ENCODE peak calls at places on chromosomes 11 and 22, in ten cellular contexts. One of them, this sample, is unnamed.

GRCh38 chr22:40224702-40225101 is 47.0 kb downstream of the TNRC6B start:
- DNase-seq in glutamatergic neuron: no peak
- DNase-seq in HS-5: no peak
- DNase-seq in KBM-7: no peak
- DNase-seq in NCI-H1105 treated with DMSO at 0.1 percent for 48 hours: no peak
- DNase-seq in H9: no peak
- DNase-seq in stimulated activated CD4-positive, alpha-beta T cell treated with anti-CD3 and anti-CD28 coated beads, Interleukin-15, amount 100 ng/mL, for 24 hours: peak; percentile 59
- DNase-seq in lower leg skin: no peak
- DNase-seq in K562: no peak
- DNase-seq in NK-92 treated with Interleukin-12 subunit alpha and Interleukin-12 subunit beta, amount 100 ng/mL, for 24 hours: no peak
- DNase-seq in this sample: no peak

GRCh38 chr11:130008326-130008725 is 5.7 kb upstream of the PRDM10 start:
- DNase-seq in glutamatergic neuron: no peak
- DNase-seq in HS-5: no peak
- DNase-seq in KBM-7: no peak
- DNase-seq in NCI-H1105 treated with DMSO at 0.1 percent for 48 hours: no peak
- DNase-seq in H9: no peak
- DNase-seq in stimulated activated CD4-positive, alpha-beta T cell treated with anti-CD3 and anti-CD28 coated beads, Interleukin-15, amount 100 ng/mL, for 24 hours: no peak
- DNase-seq in lower leg skin: no peak
- DNase-seq in K562: no peak
- DNase-seq in NK-92 treated with Interleukin-12 subunit alpha and Interleukin-12 subunit beta, amount 100 ng/mL, for 24 hours: no peak
- DNase-seq in this sample: no peak

GRCh38 chr11:102338479-102339010 is 8.5 kb upstream of the BIRC2 start:
- DNase-seq in glutamatergic neuron: no peak
- DNase-seq in HS-5: no peak
- DNase-seq in KBM-7: no peak
- DNase-seq in NCI-H1105 treated with DMSO at 0.1 percent for 48 hours: no peak
- DNase-seq in H9: no peak
- DNase-seq in stimulated activated CD4-positive, alpha-beta T cell treated with anti-CD3 and anti-CD28 coated beads, Interleukin-15, amount 100 ng/mL, for 24 hours: no peak
- DNase-seq in lower leg skin: no peak
- DNase-seq in K562: no peak
- DNase-seq in NK-92 treated with Interleukin-12 subunit alpha and Interleukin-12 subunit beta, amount 100 ng/mL, for 24 hours: no peak
- DNase-seq in this sample: no peak

GRCh38 chr11:76466666-76467065 is 21.8 kb downstream of the EMSY start:
- DNase-seq in glutamatergic neuron: no peak
- DNase-seq in HS-5: no peak
- DNase-seq in KBM-7: no peak
- DNase-seq in NCI-H1105 treated with DMSO at 0.1 percent for 48 hours: no peak
- DNase-seq in H9: no peak
- DNase-seq in stimulated activated CD4-positive, alpha-beta T cell treated with anti-CD3 and anti-CD28 coated beads, Interleukin-15, amount 100 ng/mL, for 24 hours: no peak
- DNase-seq in lower leg skin: no peak
- DNase-seq in K562: no peak
- DNase-seq in NK-92 treated with Interleukin-12 subunit alpha and Interleukin-12 subunit beta, amount 100 ng/mL, for 24 hours: no peak
- DNase-seq in this sample: no peak

GRCh38 chr11:107856981-107857517 is 1.5 kb downstream of the SLC35F2 start:
- DNase-seq in glutamatergic neuron: no peak
- DNase-seq in HS-5: no peak
- DNase-seq in KBM-7: no peak
- DNase-seq in NCI-H1105 treated with DMSO at 0.1 percent for 48 hours: no peak
- DNase-seq in H9: no peak
- DNase-seq in stimulated activated CD4-positive, alpha-beta T cell treated with anti-CD3 and anti-CD28 coated beads, Interleukin-15, amount 100 ng/mL, for 24 hours: no peak
- DNase-seq in lower leg skin: peak; percentile 27
- DNase-seq in K562: no peak
- DNase-seq in NK-92 treated with Interleukin-12 subunit alpha and Interleukin-12 subunit beta, amount 100 ng/mL, for 24 hours: no peak
- DNase-seq in this sample: no peak

GRCh38 chr11:21104641-21105040 is 435.3 kb downstream of the NELL1 start:
- DNase-seq in glutamatergic neuron: no peak
- DNase-seq in HS-5: no peak
- DNase-seq in KBM-7: no peak
- DNase-seq in NCI-H1105 treated with DMSO at 0.1 percent for 48 hours: no peak
- DNase-seq in H9: no peak
- DNase-seq in stimulated activated CD4-positive, alpha-beta T cell treated with anti-CD3 and anti-CD28 coated beads, Interleukin-15, amount 100 ng/mL, for 24 hours: no peak
- DNase-seq in lower leg skin: no peak
- DNase-seq in K562: no peak
- DNase-seq in NK-92 treated with Interleukin-12 subunit alpha and Interleukin-12 subunit beta, amount 100 ng/mL, for 24 hours: no peak
- DNase-seq in this sample: no peak

GRCh38 chr11:125618383-125618782 is 6.6 kb upstream of the CHEK1 start:
- DNase-seq in glutamatergic neuron: no peak
- DNase-seq in HS-5: no peak
- DNase-seq in KBM-7: no peak
- DNase-seq in NCI-H1105 treated with DMSO at 0.1 percent for 48 hours: no peak
- DNase-seq in H9: no peak
- DNase-seq in stimulated activated CD4-positive, alpha-beta T cell treated with anti-CD3 and anti-CD28 coated beads, Interleukin-15, amount 100 ng/mL, for 24 hours: no peak
- DNase-seq in lower leg skin: no peak
- DNase-seq in K562: no peak
- DNase-seq in NK-92 treated with Interleukin-12 subunit alpha and Interleukin-12 subunit beta, amount 100 ng/mL, for 24 hours: no peak
- DNase-seq in this sample: no peak

GRCh38 chr11:1749787-1750351 is 526 bp downstream of the IFITM10 start:
- DNase-seq in glutamatergic neuron: no peak
- DNase-seq in HS-5: peak; percentile 56
- DNase-seq in KBM-7: no peak
- DNase-seq in NCI-H1105 treated with DMSO at 0.1 percent for 48 hours: no peak
- DNase-seq in H9: no peak
- DNase-seq in stimulated activated CD4-positive, alpha-beta T cell treated with anti-CD3 and anti-CD28 coated beads, Interleukin-15, amount 100 ng/mL, for 24 hours: no peak
- DNase-seq in lower leg skin: no peak
- DNase-seq in K562: peak; percentile 13
- DNase-seq in NK-92 treated with Interleukin-12 subunit alpha and Interleukin-12 subunit beta, amount 100 ng/mL, for 24 hours: no peak
- DNase-seq in this sample: no peak

GRCh38 chr11:67648140-67648795 is 2.3 kb downstream of the ACY3 start:
- DNase-seq in glutamatergic neuron: no peak
- DNase-seq in HS-5: no peak
- DNase-seq in KBM-7: peak; percentile 31
- DNase-seq in NCI-H1105 treated with DMSO at 0.1 percent for 48 hours: peak; percentile 3
- DNase-seq in H9: peak; percentile 82
- DNase-seq in stimulated activated CD4-positive, alpha-beta T cell treated with anti-CD3 and anti-CD28 coated beads, Interleukin-15, amount 100 ng/mL, for 24 hours: peak; percentile 67
- DNase-seq in lower leg skin: no peak
- DNase-seq in K562: peak; percentile 44
- DNase-seq in NK-92 treated with Interleukin-12 subunit alpha and Interleukin-12 subunit beta, amount 100 ng/mL, for 24 hours: no peak
- DNase-seq in this sample: peak; percentile 56

GRCh38 chr11:110091995-110092576 is 1.1 kb upstream of the ZC3H12C start:
- DNase-seq in glutamatergic neuron: peak; percentile 29
- DNase-seq in HS-5: no peak
- DNase-seq in KBM-7: no peak
- DNase-seq in NCI-H1105 treated with DMSO at 0.1 percent for 48 hours: no peak
- DNase-seq in H9: no peak
- DNase-seq in stimulated activated CD4-positive, alpha-beta T cell treated with anti-CD3 and anti-CD28 coated beads, Interleukin-15, amount 100 ng/mL, for 24 hours: no peak
- DNase-seq in lower leg skin: no peak
- DNase-seq in K562: no peak
- DNase-seq in NK-92 treated with Interleukin-12 subunit alpha and Interleukin-12 subunit beta, amount 100 ng/mL, for 24 hours: no peak
- DNase-seq in this sample: no peak

GRCh38 chr11:126352934-126353801 is 2.3 kb upstream of the ST3GAL4 start:
- DNase-seq in glutamatergic neuron: no peak
- DNase-seq in HS-5: no peak
- DNase-seq in KBM-7: peak; percentile 68
- DNase-seq in NCI-H1105 treated with DMSO at 0.1 percent for 48 hours: no peak
- DNase-seq in H9: no peak
- DNase-seq in stimulated activated CD4-positive, alpha-beta T cell treated with anti-CD3 and anti-CD28 coated beads, Interleukin-15, amount 100 ng/mL, for 24 hours: peak; percentile 40
- DNase-seq in lower leg skin: no peak
- DNase-seq in K562: peak; percentile 57
- DNase-seq in NK-92 treated with Interleukin-12 subunit alpha and Interleukin-12 subunit beta, amount 100 ng/mL, for 24 hours: no peak
- DNase-seq in this sample: no peak

GRCh38 chr11:117657801-117658200 is 139.2 kb downstream of the DSCAML1 start:
- DNase-seq in glutamatergic neuron: no peak
- DNase-seq in HS-5: no peak
- DNase-seq in KBM-7: no peak
- DNase-seq in NCI-H1105 treated with DMSO at 0.1 percent for 48 hours: peak; percentile 80
- DNase-seq in H9: no peak
- DNase-seq in stimulated activated CD4-positive, alpha-beta T cell treated with anti-CD3 and anti-CD28 coated beads, Interleukin-15, amount 100 ng/mL, for 24 hours: no peak
- DNase-seq in lower leg skin: no peak
- DNase-seq in K562: no peak
- DNase-seq in NK-92 treated with Interleukin-12 subunit alpha and Interleukin-12 subunit beta, amount 100 ng/mL, for 24 hours: no peak
- DNase-seq in this sample: peak; percentile 76

GRCh38 chr11:13781153-13781552 is 112.7 kb downstream of the FAR1 start:
- DNase-seq in glutamatergic neuron: no peak
- DNase-seq in HS-5: no peak
- DNase-seq in KBM-7: no peak
- DNase-seq in NCI-H1105 treated with DMSO at 0.1 percent for 48 hours: peak; percentile 73
- DNase-seq in H9: no peak
- DNase-seq in stimulated activated CD4-positive, alpha-beta T cell treated with anti-CD3 and anti-CD28 coated beads, Interleukin-15, amount 100 ng/mL, for 24 hours: no peak
- DNase-seq in lower leg skin: no peak
- DNase-seq in K562: no peak
- DNase-seq in NK-92 treated with Interleukin-12 subunit alpha and Interleukin-12 subunit beta, amount 100 ng/mL, for 24 hours: no peak
- DNase-seq in this sample: no peak

GRCh38 chr22:38706101-38706884 is 549 bp downstream of the GTPBP1 start:
- DNase-seq in glutamatergic neuron: peak; percentile 54
- DNase-seq in HS-5: no peak
- DNase-seq in KBM-7: peak; percentile 29
- DNase-seq in NCI-H1105 treated with DMSO at 0.1 percent for 48 hours: no peak
- DNase-seq in H9: no peak
- DNase-seq in stimulated activated CD4-positive, alpha-beta T cell treated with anti-CD3 and anti-CD28 coated beads, Interleukin-15, amount 100 ng/mL, for 24 hours: peak; percentile 51
- DNase-seq in lower leg skin: peak; percentile 32
- DNase-seq in K562: peak; percentile 69
- DNase-seq in NK-92 treated with Interleukin-12 subunit alpha and Interleukin-12 subunit beta, amount 100 ng/mL, for 24 hours: peak; percentile 42
- DNase-seq in this sample: no peak

This sample was measured in COR-L47.